ENCODE peak calls at places on chromosomes 3 and 15, in six cellular contexts. X is fibroblast of the aortic adventitia, L is A549, P is pancreas, J is stomach, K is SK-N-SH. W is an unnamed sample.

GRCh38 chr15:39131605-39132004 is 449.3 kb upstream of the THBS1 start:
- DNase-seq in X (no peak), L (no peak), P (no peak), J (no peak), K (no peak), W (peak)

GRCh38 chr3:149536429-149536828 is 61.9 kb downstream of the TM4SF4 start:
- DNase-seq in X (peak), L (no peak), P (peak), J (no peak), K (peak), W (peak)

GRCh38 chr3:179713643-179714090 is 60.8 kb downstream of the USP13 start:
- DNase-seq in X (no peak), L (no peak), P (no peak), J (no peak), K (no peak), W (peak)

GRCh38 chr3:171970301-171970788 is 69.0 kb upstream of the FNDC3B start:
- DNase-seq in X (peak), L (no peak), P (no peak), J (no peak), K (no peak), W (peak)

GRCh38 chr3:40714771-40715170 is 190.0 kb downstream of the ZNF621 start:
- DNase-seq in X (no peak), L (no peak), P (no peak), J (no peak), K (no peak), W (peak)

GRCh38 chr3:46934508-46935167 is 41.9 kb downstream of the CCDC12 start:
- DNase-seq in X (peak), L (no peak), P (peak), J (no peak), K (peak), W (peak)

GRCh38 chr3:156050918-156051317 is 69.5 kb upstream of the KCNAB1 start:
- DNase-seq in X (peak), L (no peak), P (no peak), J (no peak), K (no peak), W (no peak)

GRCh38 chr3:86990171-86990733 is 697 bp downstream of the VGLL3 start:
- DNase-seq in X (no peak), L (no peak), P (peak), J (peak), K (peak), W (no peak)

GRCh38 chr15:61038387-61038786 is 190.7 kb downstream of the RORA start:
- DNase-seq in X (peak), L (no peak), P (no peak), J (no peak), K (peak), W (no peak)

GRCh38 chr15:48963524-48964113 is at the start of gene SHC4:
- DNase-seq in X (peak), L (peak), P (peak), J (peak), K (peak), W (peak)

GRCh38 chr3:123478314-123478713 is 29.4 kb upstream of the ADCY5 start:
- DNase-seq in X (no peak), L (no peak), P (no peak), J (no peak), K (no peak), W (no peak)

GRCh38 chr3:53219897-53220483 is 35.8 kb downstream of the TKT start:
- DNase-seq in X (peak), L (peak), P (peak), J (peak), K (peak), W (peak)

GRCh38 chr15:85312486-85312885 is 67.9 kb upstream of the AKAP13 start:
- DNase-seq in X (no peak), L (no peak), P (no peak), J (no peak), K (no peak), W (peak)

GRCh38 chr15:36075333-36075732 is 504.1 kb upstream of the CDIN1 start:
- DNase-seq in X (peak), L (no peak), P (no peak), J (no peak), K (no peak), W (peak)

GRCh38 chr15:76330281-76330680 is 6.3 kb upstream of the ISL2 start:
- DNase-seq in X (peak), L (peak), P (no peak), J (peak), K (peak), W (peak)

GRCh38 chr3:147618636-147619035 is 209.5 kb downstream of the ZIC1 start:
- DNase-seq in X (no peak), L (no peak), P (no peak), J (no peak), K (no peak), W (no peak)

GRCh38 chr3:124707667-124708066 is 22.6 kb upstream of the UMPS start:
- DNase-seq in X (peak), L (no peak), P (no peak), J (no peak), K (no peak), W (peak)

DNA sequence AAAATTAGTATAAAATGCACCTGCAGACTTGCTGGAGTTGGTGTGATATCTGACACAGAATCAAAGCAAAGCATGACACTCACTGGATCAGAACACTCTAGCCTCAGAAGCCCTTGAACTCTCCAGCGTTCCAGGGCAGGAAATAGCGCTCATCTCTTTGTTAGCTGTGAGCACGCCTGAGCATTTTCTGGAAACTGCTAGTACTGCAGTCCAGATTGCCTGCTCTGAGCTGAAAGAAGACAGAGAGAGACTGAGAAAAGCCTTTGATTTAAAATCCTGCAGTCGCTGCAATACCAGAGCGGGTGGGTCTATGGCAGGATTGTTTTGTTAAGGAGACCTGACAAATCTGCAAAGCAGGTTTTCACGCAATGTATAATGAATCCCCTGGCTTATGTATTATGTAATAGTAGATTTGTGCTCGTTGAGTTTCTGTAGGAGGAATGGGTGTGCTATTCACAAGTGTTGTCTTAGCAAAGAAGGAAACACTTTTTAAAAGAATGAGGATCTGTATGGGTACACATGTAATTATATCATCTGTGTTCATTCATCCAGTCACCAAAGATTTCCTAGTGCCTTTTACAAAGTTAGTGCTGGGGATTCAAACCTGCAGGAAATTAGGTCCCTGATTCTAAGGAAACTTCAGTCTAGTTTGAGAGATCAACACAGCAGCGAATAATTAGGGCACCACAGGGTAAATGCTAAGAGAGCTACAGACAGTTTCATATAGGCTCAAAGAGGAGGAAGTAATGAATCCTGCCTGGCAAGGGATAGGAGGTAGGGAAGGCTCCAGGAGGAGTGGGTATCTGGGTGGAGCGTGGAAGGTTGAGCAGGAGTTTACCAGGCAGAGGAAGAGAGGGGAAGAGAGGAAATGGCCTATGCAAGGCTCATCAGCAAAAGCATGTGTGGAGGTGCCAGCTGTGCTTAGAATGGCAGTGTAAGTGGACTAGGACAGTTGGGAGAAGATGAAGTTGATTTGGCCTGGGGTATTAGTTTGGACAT is 26.1 kb upstream of the MGLL start:
- DNase-seq in X (peak), L (no peak), P (no peak), J (no peak), K (no peak), W (peak)
- TF ChIP-seq CTCF in X (peak), L (no peak), P (no peak), J (no peak), K (no peak), W (no peak)

GRCh38 chr15:95327661-95328060 is 1002.8 kb upstream of the NR2F2 start:
- DNase-seq in X (no peak), L (no peak), P (no peak), J (no peak), K (no peak), W (peak)
- H3K4me3 ChIP-seq in X (no peak), L (no peak), P (no peak), J (no peak), K (no peak), W (peak)

GRCh38 chr3:133706033-133706432 is 40.2 kb upstream of the TF start:
- DNase-seq in X (no peak), L (no peak), P (no peak), J (no peak), K (no peak), W (no peak)
- TF ChIP-seq CTCF in X (no peak), L (no peak), P (no peak), J (no peak), K (no peak), W (no peak)

DNA sequence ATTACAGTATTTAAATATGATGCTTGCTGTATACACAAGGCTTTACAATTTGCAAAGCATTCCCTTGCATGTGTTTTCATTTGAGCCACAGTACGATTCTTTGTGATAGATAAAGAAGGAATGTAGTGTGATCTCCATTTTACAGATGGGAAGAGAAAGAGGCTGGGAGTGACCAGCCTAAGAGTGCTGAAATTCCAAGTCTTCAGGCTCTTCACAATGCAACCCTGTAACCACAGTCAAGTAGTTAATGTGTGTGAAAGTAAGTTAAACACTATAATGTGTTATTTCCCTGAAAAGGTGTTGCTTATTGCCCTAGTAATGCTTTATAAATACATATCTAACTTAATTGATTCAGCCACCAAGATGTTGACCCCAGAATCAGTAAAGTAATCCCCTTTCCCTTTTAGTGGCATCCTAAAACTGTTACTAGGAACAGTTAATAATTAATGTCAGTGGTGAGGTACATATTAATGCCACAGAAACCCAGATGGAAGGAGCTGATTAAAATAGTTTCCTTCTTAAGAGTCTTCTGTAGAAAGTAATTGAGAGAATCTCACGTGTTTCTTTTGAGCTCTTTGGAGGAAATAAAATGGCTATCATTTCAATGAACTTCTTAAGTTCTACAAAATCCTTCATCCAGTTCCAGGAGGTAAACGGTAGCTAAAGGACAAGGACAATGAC is 110.5 kb downstream of the IL12A start:
- DNase-seq in X (peak), L (no peak), P (no peak), J (no peak), K (no peak), W (no peak)
- H3K4me3 ChIP-seq in X (no peak), L (no peak), P (no peak), J (no peak), K (no peak), W (no peak)

DNA sequence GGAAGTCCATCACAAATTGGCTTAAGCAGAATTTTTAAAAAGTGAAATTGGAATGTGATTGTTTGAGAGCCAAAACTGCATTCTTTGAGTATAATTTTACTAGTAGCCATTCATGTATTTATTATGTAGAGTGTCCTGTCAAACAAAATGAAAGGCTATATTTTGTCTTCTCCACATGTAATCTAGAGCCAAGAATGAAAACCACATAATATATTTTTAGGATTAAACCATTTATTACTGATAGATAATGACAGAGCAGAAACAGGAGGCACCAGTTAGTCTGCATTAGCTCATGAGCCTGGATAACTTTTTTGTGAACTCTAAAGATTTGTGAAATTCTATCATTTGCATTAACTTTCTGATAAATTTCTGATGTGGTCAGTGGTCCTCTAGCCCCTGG is 130.2 kb downstream of the FILIP1L start:
- DNase-seq in X (peak), L (no peak), P (no peak), J (no peak), K (no peak), W (no peak)
- TF ChIP-seq CTCF in X (no peak), L (no peak), P (no peak), J (no peak), K (no peak), W (no peak)

GRCh38 chr15:96408591-96409183 is 78.2 kb downstream of the NR2F2 start:
- DNase-seq in X (no peak), L (no peak), P (no peak), J (no peak), K (no peak), W (no peak)
- H3K4me3 ChIP-seq in X (no peak), L (no peak), P (no peak), J (no peak), K (no peak), W (no peak)

W was measured in fibroblast of villous mesenchyme.